ENCODE peak calls at places on chromosomes 2 and 18, in seven cellular contexts. J, V, T, E, P, C and H are unnamed samples.

GRCh38 chr2:130720036-130720435 is 8.8 kb upstream of the GPR148 start:
- DNase-seq in J (no peak), V (no peak), T (no peak), E (no peak), P (no peak), C (no peak), H (no peak)

GRCh38 chr2:179455824-179456223 is 191.2 kb upstream of the SESTD1 start:
- DNase-seq in J (no peak), V (no peak), T (no peak), E (no peak), P (no peak), C (no peak), H (no peak)

GRCh38 chr18:22559414-22560282 is 141.9 kb upstream of the CTAGE1 start:
- DNase-seq in J (peak), V (peak), T (peak), E (peak), P (peak), C (no peak), H (no peak)

GRCh38 chr18:34837769-34838194 is 127.7 kb downstream of the DTNA start:
- DNase-seq in J (no peak), V (peak), T (no peak), E (no peak), P (no peak), C (no peak), H (no peak)

GRCh38 chr2:219434718-219435525 is at the start of gene SPEG:
- DNase-seq in J (no peak), V (no peak), T (no peak), E (peak), P (no peak), C (no peak), H (no peak)

GRCh38 chr2:191604154-191604553 is 73.8 kb upstream of the NABP1 start:
- DNase-seq in J (no peak), V (no peak), T (no peak), E (no peak), P (no peak), C (no peak), H (no peak)

GRCh38 chr2:199463000-199463692 is 5.4 kb upstream of the SATB2 start:
- DNase-seq in J (peak), V (peak), T (peak), E (peak), P (peak), C (no peak), H (no peak)

GRCh38 chr2:112712903-112713584 is 7.8 kb upstream of the NT5DC4 start:
- DNase-seq in J (no peak), V (peak), T (no peak), E (no peak), P (no peak), C (no peak), H (no peak)

GRCh38 chr2:133270550-133270949 is 297.7 kb downstream of the NCKAP5 start:
- DNase-seq in J (no peak), V (no peak), T (no peak), E (no peak), P (no peak), C (no peak), H (no peak)

GRCh38 chr2:177147093-177147694 is 65.4 kb upstream of the HNRNPA3 start:
- DNase-seq in J (no peak), V (peak), T (no peak), E (no peak), P (no peak), C (no peak), H (no peak)

GRCh38 chr18:49784427-49785185 is 28.7 kb downstream of the ACAA2 start:
- DNase-seq in J (no peak), V (peak), T (no peak), E (no peak), P (no peak), C (no peak), H (no peak)

GRCh38 chr2:217645891-217646290 is 356.9 kb downstream of the TNS1 start:
- DNase-seq in J (no peak), V (no peak), T (no peak), E (no peak), P (no peak), C (no peak), H (no peak)

GRCh38 chr18:2301316-2301715 is 270.0 kb downstream of the METTL4 start:
- DNase-seq in J (no peak), V (no peak), T (no peak), E (no peak), P (no peak), C (no peak), H (no peak)

GRCh38 chr18:2302012-2302411 is 269.3 kb downstream of the METTL4 start:
- DNase-seq in J (no peak), V (no peak), T (no peak), E (no peak), P (no peak), C (no peak), H (no peak)

GRCh38 chr18:2304378-2305175 is 266.7 kb downstream of the METTL4 start:
- DNase-seq in J (no peak), V (peak), T (no peak), E (no peak), P (no peak), C (no peak), H (peak)

GRCh38 chr18:2302628-2303516 is 268.4 kb downstream of the METTL4 start:
- DNase-seq in J (no peak), V (peak), T (no peak), E (no peak), P (no peak), C (peak), H (peak)

DNA sequence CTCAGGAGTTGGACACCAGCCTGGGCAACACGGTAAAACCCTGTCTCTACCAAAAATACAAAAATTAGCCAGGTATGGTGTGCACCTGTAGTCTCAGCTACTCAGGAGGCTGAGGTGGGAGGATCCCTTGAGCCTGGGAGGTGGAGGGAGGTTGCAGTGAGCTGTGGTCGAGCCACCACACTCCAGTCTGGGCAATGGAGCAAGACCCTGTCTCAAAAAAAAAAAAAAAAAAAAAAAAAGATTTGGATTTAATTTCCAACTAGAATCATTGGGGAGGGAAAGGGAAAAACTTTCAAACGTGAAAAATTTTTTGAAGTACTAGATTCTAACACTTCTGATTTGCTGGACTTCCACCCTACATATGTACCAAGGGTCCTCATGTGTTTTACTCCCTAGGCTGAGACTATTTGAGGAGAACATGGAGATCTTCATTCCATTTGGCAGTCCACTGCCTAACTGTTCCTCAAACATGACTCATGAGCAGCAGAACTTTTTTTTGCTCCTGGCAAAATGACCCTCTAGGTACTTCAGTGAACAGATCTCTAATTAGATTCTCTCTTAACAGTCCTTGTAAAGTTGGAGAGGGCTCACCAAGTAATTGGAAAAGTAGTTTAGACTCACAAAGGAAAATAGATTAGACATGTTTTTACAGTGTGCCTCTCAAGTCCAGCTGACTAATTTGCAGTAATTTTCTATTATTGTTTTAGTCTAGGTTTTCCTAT is 267.6 kb downstream of the METTL4 start:
- DNase-seq in J (no peak), V (peak), T (no peak), E (no peak), P (no peak), C (no peak), H (peak)
- H3K4me3 ChIP-seq in J (no peak), V (no peak), T (no peak), E (no peak), P (no peak), C (peak), H (no peak)

DNA sequence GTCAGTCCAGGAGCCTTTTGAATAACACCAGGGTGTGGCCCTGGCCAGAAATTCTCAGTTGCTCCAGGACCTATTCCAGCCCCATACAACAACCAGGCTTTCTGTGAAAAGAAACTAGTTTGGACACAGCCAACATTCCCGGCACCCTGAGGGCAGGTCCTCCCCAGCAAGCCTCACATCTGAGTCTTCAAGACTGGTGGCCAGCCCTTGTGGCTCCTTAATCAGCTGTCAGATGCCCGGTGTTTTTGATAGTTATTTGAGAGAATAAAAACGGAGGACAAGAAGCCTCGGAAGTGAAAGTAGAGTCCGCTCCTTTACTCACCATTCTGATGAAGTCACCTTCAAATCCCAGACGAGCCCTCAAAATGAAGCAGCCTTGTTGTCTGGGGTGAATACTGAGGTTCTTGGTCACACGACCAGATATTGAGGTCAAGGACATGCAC is 31.0 kb upstream of the GMCL1 start:
- DNase-seq in J (no peak), V (peak), T (peak), E (no peak), P (no peak), C (no peak), H (no peak)
- H3K4me3 ChIP-seq in J (peak), V (peak), T (peak), E (peak), P (no peak), C (no peak), H (peak)

GRCh38 chr2:233062946-233063268 is 2.8 kb downstream of the INPP5D start:
- DNase-seq in J (no peak), V (no peak), T (no peak), E (no peak), P (no peak), C (no peak), H (no peak)

GRCh38 chr2:233060500-233061006 is 411 bp downstream of the INPP5D start:
- DNase-seq in J (no peak), V (no peak), T (no peak), E (no peak), P (peak), C (no peak), H (no peak)

GRCh38 chr2:233061007-233061590 is 957 bp downstream of the INPP5D start:
- DNase-seq in J (no peak), V (no peak), T (no peak), E (no peak), P (peak), C (no peak), H (no peak)

GRCh38 chr2:233062447-233062842 is 2.3 kb downstream of the INPP5D start:
- DNase-seq in J (no peak), V (no peak), T (no peak), E (no peak), P (no peak), C (no peak), H (no peak)

DNA sequence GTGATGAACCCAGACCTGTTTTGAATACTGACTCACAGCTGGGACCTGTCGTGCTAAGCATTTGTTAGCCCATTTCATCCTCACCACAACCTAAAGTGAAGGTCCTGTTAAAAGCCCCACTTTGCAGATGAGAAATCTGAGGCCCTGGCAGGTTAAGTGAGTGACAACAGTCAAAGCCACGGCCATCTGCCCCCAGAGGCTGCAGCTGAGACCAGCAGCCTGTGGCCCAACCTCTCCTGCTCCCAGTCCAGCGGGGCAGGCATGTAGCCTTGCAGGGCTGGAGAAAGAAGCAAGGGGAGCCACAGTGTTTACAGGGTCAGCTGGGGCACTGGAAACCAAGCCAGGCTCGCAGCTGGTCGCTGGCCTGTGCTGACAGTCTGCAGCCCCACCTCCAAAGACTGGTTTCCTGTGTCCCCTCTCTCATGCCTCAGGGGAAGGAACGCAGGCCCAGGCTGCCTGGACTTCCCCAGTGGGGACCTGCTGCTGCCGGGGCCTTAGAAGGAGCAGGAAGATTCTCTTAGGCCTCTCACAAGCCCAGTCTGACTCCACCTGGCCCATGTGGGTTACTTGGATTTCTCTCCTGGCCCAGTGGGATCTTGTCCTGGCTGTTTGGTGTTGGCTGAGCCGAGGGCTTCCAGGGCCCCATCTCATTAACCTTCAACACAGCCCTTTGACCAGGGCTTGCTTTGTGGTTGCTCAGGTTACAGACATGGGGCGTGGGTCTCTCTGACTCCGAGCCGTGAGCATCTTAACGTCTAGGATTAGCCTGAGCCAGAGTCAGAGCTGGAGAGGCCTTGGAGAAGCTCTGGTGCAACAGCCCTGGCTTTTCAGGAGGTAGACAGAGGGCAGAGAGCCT is 1.7 kb downstream of the INPP5D start:
- DNase-seq in J (no peak), V (no peak), T (peak), E (peak), P (peak), C (no peak), H (no peak)
- H3K4me3 ChIP-seq in J (peak), V (no peak), T (peak), E (no peak), P (no peak), C (no peak), H (no peak)

DNA sequence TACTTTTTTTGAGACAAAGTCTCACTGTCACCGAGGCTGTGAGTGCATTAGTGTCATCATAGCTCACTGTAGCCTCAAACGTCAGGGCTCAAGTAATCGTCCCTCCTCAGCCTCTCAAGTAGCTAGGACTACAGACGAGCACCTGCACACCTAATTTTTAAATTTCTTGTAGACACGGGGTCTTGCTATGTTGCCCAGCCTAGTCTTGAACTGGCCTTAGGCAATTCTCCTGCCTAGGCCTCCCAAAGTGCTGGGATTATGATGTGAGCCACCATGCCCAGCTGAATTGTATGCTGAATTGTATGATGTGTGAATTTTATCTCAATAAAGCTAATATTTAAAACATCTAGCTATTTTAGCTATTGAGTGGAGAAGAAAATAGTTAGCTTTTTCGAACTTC is 18.9 kb downstream of the CAB39 start:
- DNase-seq in J (no peak), V (no peak), T (no peak), E (no peak), P (no peak), C (no peak), H (no peak)
- H3K4me3 ChIP-seq in J (no peak), V (no peak), T (no peak), E (no peak), P (no peak), C (no peak), H (no peak)

DNA sequence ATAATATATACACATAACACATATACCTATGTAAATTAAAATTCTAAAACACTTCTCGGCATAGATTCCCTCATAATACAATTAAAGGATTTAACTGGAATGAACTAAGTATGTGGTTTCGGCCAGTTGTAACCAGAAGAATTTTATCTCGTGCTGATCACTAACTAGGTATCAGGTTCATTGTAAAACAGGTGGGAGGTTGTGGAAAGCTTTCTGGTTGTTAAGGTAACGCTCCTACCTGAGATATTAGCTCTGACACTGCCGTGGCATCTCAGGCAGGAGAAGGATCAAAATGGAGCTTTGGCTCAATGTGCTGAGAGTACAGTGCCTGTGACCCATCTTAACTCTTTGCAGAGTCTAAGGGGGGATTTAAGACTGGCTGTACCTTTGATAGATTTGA is 42.5 kb downstream of the SLC9A2 start:
- DNase-seq in J (no peak), V (no peak), T (no peak), E (no peak), P (no peak), C (no peak), H (no peak)
- H3K4me3 ChIP-seq in J (no peak), V (no peak), T (no peak), E (no peak), P (no peak), C (no peak), H (no peak)